ENCODE peak calls at places on chromosomes 11 and 22, in four cellular contexts. One of them, this sample, is unnamed.

GRCh38 chr11:47188262-47188661 is 2.0 kb upstream of the PACSIN3 start:
- DNase-seq in K562: no peak
- DNase-seq in HCT116: no peak
- DNase-seq in SK-N-SH: peak; percentile 83
- DNase-seq in this sample: no peak

GRCh38 chr11:22472306-22472705 is 134.1 kb downstream of the SLC17A6 start:
- DNase-seq in SK-N-SH: no peak
- DNase-seq in HCT116: no peak
- DNase-seq in K562: no peak
- DNase-seq in this sample: no peak

GRCh38 chr11:57459112-57460016 is 964 bp upstream of the RTN4RL2 start:
- DNase-seq in K562: no peak
- DNase-seq in SK-N-SH: peak; percentile 45
- DNase-seq in HCT116: no peak
- DNase-seq in this sample: no peak

GRCh38 chr11:84563356-84563755 is 1063.8 kb downstream of the DLG2 start:
- DNase-seq in HCT116: no peak
- DNase-seq in K562: no peak
- DNase-seq in SK-N-SH: no peak
- DNase-seq in this sample: no peak

GRCh38 chr22:39013923-39014722 is at the start of gene APOBEC3C:
- DNase-seq in HCT116: peak; percentile 65
- DNase-seq in K562: peak; percentile 77
- DNase-seq in SK-N-SH: peak; percentile 74
- DNase-seq in this sample: peak; percentile 75

GRCh38 chr11:45411221-45411946 is 125.2 kb upstream of the SYT13 start:
- DNase-seq in HCT116: no peak
- DNase-seq in SK-N-SH: peak; percentile 46
- DNase-seq in K562: no peak
- DNase-seq in this sample: no peak

GRCh38 chr11:110130642-110131238 is 37.5 kb downstream of the ZC3H12C start:
- DNase-seq in HCT116: no peak
- DNase-seq in K562: no peak
- DNase-seq in SK-N-SH: peak; percentile 49
- DNase-seq in this sample: no peak

GRCh38 chr11:59614277-59615131 is 1.1 kb downstream of the OSBP start:
- DNase-seq in SK-N-SH: no peak
- DNase-seq in K562: no peak
- DNase-seq in HCT116: no peak
- DNase-seq in this sample: no peak

GRCh38 chr11:6298605-6299004 is 21.7 kb downstream of the CAVIN3 start:
- DNase-seq in K562: no peak
- DNase-seq in HCT116: peak; percentile 51
- DNase-seq in SK-N-SH: peak; percentile 27
- DNase-seq in this sample: peak; percentile 38

GRCh38 chr11:115144014-115144413 is 360.2 kb downstream of the CADM1 start:
- DNase-seq in SK-N-SH: no peak
- DNase-seq in K562: no peak
- DNase-seq in HCT116: no peak
- DNase-seq in this sample: no peak

GRCh38 chr11:115146425-115146824 is 357.8 kb downstream of the CADM1 start:
- DNase-seq in SK-N-SH: no peak
- DNase-seq in K562: no peak
- DNase-seq in HCT116: no peak
- DNase-seq in this sample: no peak

GRCh38 chr11:115148101-115148500 is 356.1 kb downstream of the CADM1 start:
- DNase-seq in HCT116: no peak
- DNase-seq in K562: no peak
- DNase-seq in SK-N-SH: no peak
- DNase-seq in this sample: no peak

GRCh38 chr11:115147243-115147807 is 356.9 kb downstream of the CADM1 start:
- DNase-seq in K562: no peak
- DNase-seq in HCT116: no peak
- DNase-seq in SK-N-SH: no peak
- DNase-seq in this sample: no peak

DNA sequence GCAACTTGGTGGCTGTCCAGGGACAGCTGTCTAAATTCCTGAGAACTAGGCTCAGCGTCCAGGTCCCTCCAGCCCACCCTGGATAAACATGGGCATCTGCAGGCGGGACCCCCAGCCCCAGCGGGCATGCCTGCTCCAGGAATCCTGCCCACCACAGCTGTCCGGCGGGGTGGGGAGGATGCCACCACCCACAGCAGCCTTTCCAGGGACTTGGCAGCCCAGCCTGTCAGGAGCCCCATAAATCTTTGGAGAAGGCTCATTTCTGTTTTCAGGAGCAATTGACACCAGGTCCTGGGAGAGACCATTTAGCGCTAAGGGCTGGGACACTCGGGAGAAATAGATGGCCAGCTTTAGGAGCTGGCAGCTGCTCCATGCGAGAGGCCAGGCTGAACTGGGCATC is 358.9 kb downstream of the CADM1 start:
- DNase-seq in SK-N-SH: peak; percentile 39
- DNase-seq in K562: no peak
- DNase-seq in HCT116: no peak
- DNase-seq in this sample: no peak
- TF ChIP-seq ELF1 in SK-N-SH: no peak
- TF ChIP-seq ELF1 in K562: no peak
- TF ChIP-seq ELF1 in HCT116: no peak
- TF ChIP-seq ELF1 in this sample: no peak

GRCh38 chr11:78946945-78947914 is 372.6 kb upstream of the NARS2 start:
- DNase-seq in K562: no peak
- DNase-seq in SK-N-SH: no peak
- DNase-seq in HCT116: no peak
- DNase-seq in this sample: peak; percentile 3
- TF ChIP-seq ELF1 in K562: no peak
- TF ChIP-seq ELF1 in SK-N-SH: no peak
- TF ChIP-seq ELF1 in HCT116: no peak
- TF ChIP-seq ELF1 in this sample: no peak

GRCh38 chr22:49964493-49965290 is 4.1 kb downstream of the PIM3 start:
- DNase-seq in SK-N-SH: peak; percentile 10
- DNase-seq in HCT116: no peak
- DNase-seq in K562: no peak
- DNase-seq in this sample: no peak
- TF ChIP-seq ELF1 in SK-N-SH: no peak
- TF ChIP-seq ELF1 in HCT116: no peak
- TF ChIP-seq ELF1 in K562: no peak
- TF ChIP-seq ELF1 in this sample: no peak

GRCh38 chr22:46734830-46735453 is 3.1 kb downstream of the CERK start:
- DNase-seq in K562: no peak
- DNase-seq in SK-N-SH: no peak
- DNase-seq in HCT116: no peak
- DNase-seq in this sample: no peak
- TF ChIP-seq ELF1 in K562: no peak
- TF ChIP-seq ELF1 in SK-N-SH: no peak
- TF ChIP-seq ELF1 in HCT116: no peak
- TF ChIP-seq ELF1 in this sample: no peak

DNA sequence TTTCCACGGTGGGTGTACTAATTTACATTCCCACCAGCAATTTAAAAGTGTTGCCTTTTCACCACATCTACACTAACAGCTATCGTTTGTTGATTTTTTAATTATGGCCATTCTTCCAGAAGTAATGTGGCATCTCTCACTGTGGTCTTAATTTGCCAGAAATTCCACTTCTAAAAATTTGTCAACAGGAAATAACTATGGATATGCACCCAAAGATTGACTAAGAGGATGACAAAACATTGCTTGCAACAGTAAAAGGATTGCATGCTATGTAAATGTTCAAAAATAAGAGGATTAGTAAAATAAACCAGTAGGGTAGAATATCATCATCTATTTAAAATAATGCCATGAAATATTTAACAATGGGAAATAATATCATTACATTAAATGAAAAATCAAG is 219.5 kb downstream of the DCDC1 start:
- DNase-seq in SK-N-SH: no peak
- DNase-seq in K562: no peak
- DNase-seq in HCT116: no peak
- DNase-seq in this sample: no peak
- TF ChIP-seq ELF1 in SK-N-SH: no peak
- TF ChIP-seq ELF1 in K562: no peak
- TF ChIP-seq ELF1 in HCT116: no peak
- TF ChIP-seq ELF1 in this sample: no peak